ENCODE peak calls at places on chromosomes 3 and 15, in six cellular contexts. Z is fibroblast of pulmonary artery, X is fibroblast of the aortic adventitia, Q is lower leg skin, U is tibial artery, B is HL-60. J is an unnamed sample.

GRCh38 chr3:51400169-51400568 is 9.1 kb downstream of the RBM15B start:
- DNase-seq in Q (peak; percentile 68), Z (no peak), U (no peak), B (peak; percentile 47), X (no peak), J (no peak)

GRCh38 chr3:72944696-72945095 is 51.9 kb upstream of the PPP4R2 start:
- DNase-seq in Z (no peak), B (peak; percentile 16), U (no peak), X (no peak), Q (peak; percentile 26), J (no peak)

GRCh38 chr3:153599685-153600084 is 437.7 kb downstream of the RAP2B start:
- DNase-seq in Q (no peak), Z (peak; percentile 88), U (no peak), B (no peak), X (peak; percentile 92), J (no peak)

GRCh38 chr3:196968233-196969000 is at the start of gene PIGZ:
- DNase-seq in B (peak; percentile 35), X (peak; percentile 22), Q (peak; percentile 85), U (no peak), Z (peak; percentile 30), J (peak; percentile 77)

GRCh38 chr15:75202251-75203016 is 752 bp downstream of the C15orf39 start:
- DNase-seq in U (peak; percentile 94), Z (peak; percentile 76), X (peak; percentile 73), Q (peak; percentile 96), B (peak; percentile 80), J (peak; percentile 89)

GRCh38 chr3:30308131-30308530 is 298.3 kb upstream of the TGFBR2 start:
- DNase-seq in Q (no peak), Z (peak; percentile 58), X (peak; percentile 75), B (no peak), U (no peak), J (no peak)

GRCh38 chr3:152256829-152257228 is 11.9 kb upstream of the MBNL1 start:
- DNase-seq in B (no peak), Q (no peak), U (no peak), Z (no peak), X (no peak), J (no peak)

GRCh38 chr3:125123906-125124305 is 68.1 kb upstream of the HEG1 start:
- DNase-seq in U (no peak), Z (peak; percentile 89), X (peak; percentile 95), B (no peak), Q (no peak), J (no peak)

GRCh38 chr3:64190517-64191515 is 34.5 kb downstream of the PRICKLE2 start:
- DNase-seq in X (peak; percentile 95), Z (peak; percentile 95), Q (no peak), U (no peak), B (no peak), J (peak; percentile 1)

GRCh38 chr15:63973212-63974009 is 72.9 kb downstream of the DAPK2 start:
- DNase-seq in Q (peak; percentile 75), X (peak; percentile 35), Z (peak; percentile 29), U (no peak), B (no peak), J (no peak)

GRCh38 chr15:50377867-50378751 is 23.1 kb upstream of the GABPB1 start:
- DNase-seq in Z (peak; percentile 47), X (no peak), Q (no peak), U (no peak), B (peak; percentile 39), J (peak; percentile 25)

GRCh38 chr15:78257681-78258080 is 6.7 kb upstream of the DNAJA4 start:
- DNase-seq in B (no peak), Z (no peak), X (no peak), U (no peak), Q (no peak), J (no peak)

GRCh38 chr3:23052230-23053019 is 150.7 kb upstream of the UBE2E2 start:
- DNase-seq in U (no peak), X (no peak), B (no peak), Z (no peak), Q (no peak), J (no peak)

GRCh38 chr3:128226794-128227399 is 73.6 kb downstream of the EEFSEC start:
- DNase-seq in Q (no peak), Z (peak; percentile 42), B (peak; percentile 10), U (no peak), X (peak; percentile 33), J (peak; percentile 50)

GRCh38 chr3:194582196-194582905 is 50.9 kb downstream of the TMEM44 start:
- DNase-seq in Z (no peak), X (no peak), U (no peak), Q (no peak), B (no peak), J (no peak)

GRCh38 chr3:195010551-195011100 is 260.3 kb downstream of the XXYLT1 start:
- DNase-seq in U (peak; percentile 35), B (no peak), Z (no peak), Q (peak; percentile 60), X (no peak), J (no peak)

GRCh38 chr3:78506581-78507195 is 1261.1 kb downstream of the ROBO1 start:
- DNase-seq in B (no peak), U (no peak), X (no peak), Z (peak; percentile 27), Q (no peak), J (no peak)

GRCh38 chr3:49804141-49805041 is 1.3 kb downstream of the INKA1 start:
- DNase-seq in B (peak; percentile 33), X (no peak), Q (no peak), Z (no peak), U (no peak), J (peak; percentile 63)

GRCh38 chr3:133211449-133211848 is 173.3 kb downstream of the TMEM108 start:
- DNase-seq in U (no peak), X (no peak), B (peak; percentile 50), Z (peak; percentile 17), Q (no peak), J (peak; percentile 86)

GRCh38 chr3:10479311-10479710 is 26.1 kb downstream of the ATP2B2 start:
- DNase-seq in Z (no peak), B (no peak), Q (no peak), U (no peak), X (no peak), J (no peak)

GRCh38 chr15:80154336-80154735 is 1.5 kb downstream of the FAH start:
- DNase-seq in X (no peak), B (no peak), U (no peak), Q (no peak), Z (peak; percentile 33), J (no peak)

GRCh38 chr15:60772395-60773120 is 293.6 kb upstream of the ICE2 start:
- DNase-seq in X (no peak), Z (no peak), U (no peak), Q (no peak), B (no peak), J (no peak)

GRCh38 chr3:156677120-156677479 is 2.7 kb downstream of the TIPARP start:
- DNase-seq in Z (no peak), B (no peak), X (no peak), Q (no peak), U (no peak), J (no peak)
- H3K4me3 ChIP-seq in Z (peak overlapping the region; percentile 87), B (peak overlapping the region; percentile 84), X (peak overlapping the region; percentile 85), Q (no peak overlapping the region), U (peak overlapping the region; percentile 95), J (peak overlapping the region; percentile 77)

GRCh38 chr15:101275018-101275417 is 2.3 kb downstream of the SELENOS start:
- DNase-seq in B (no peak), Q (no peak), X (no peak), U (no peak), Z (no peak), J (no peak)

GRCh38 chr15:101277943-101278564 is 769 bp upstream of the SELENOS start:
- DNase-seq in Z (no peak), X (no peak), B (no peak), Q (peak; percentile 46), U (no peak), J (no peak)

GRCh38 chr15:101273534-101273933 is 3.8 kb downstream of the SELENOS start:
- DNase-seq in B (no peak), Z (no peak), X (no peak), U (no peak), Q (no peak), J (no peak)

GRCh38 chr15:101277038-101277822 is at the start of gene SELENOS:
- DNase-seq in Q (peak; percentile 97), B (peak; percentile 78), U (peak; percentile 94), X (peak; percentile 86), Z (peak; percentile 92), J (peak; percentile 95)

GRCh38 chr15:101276501-101277037 is 716 bp downstream of the SELENOS start:
- DNase-seq in X (peak; percentile 51), B (peak; percentile 46), Z (peak; percentile 60), Q (peak; percentile 58), U (no peak), J (peak; percentile 67)
- TF ChIP-seq CTCF in X (peak; percentile 50), B (no peak), Z (peak; percentile 45), Q (no peak), U (peak; percentile 17), J (peak; percentile 20)

GRCh38 chr3:129276385-129276784 is 2.3 kb upstream of the HMCES start:
- DNase-seq in U (no peak), X (no peak), Z (no peak), B (no peak), Q (peak; percentile 36), J (no peak)
- H3K4me3 ChIP-seq in U (no peak overlapping the region), X (no peak overlapping the region), Z (no peak overlapping the region), B (no peak overlapping the region), Q (no peak overlapping the region), J (no peak overlapping the region)

DNA sequence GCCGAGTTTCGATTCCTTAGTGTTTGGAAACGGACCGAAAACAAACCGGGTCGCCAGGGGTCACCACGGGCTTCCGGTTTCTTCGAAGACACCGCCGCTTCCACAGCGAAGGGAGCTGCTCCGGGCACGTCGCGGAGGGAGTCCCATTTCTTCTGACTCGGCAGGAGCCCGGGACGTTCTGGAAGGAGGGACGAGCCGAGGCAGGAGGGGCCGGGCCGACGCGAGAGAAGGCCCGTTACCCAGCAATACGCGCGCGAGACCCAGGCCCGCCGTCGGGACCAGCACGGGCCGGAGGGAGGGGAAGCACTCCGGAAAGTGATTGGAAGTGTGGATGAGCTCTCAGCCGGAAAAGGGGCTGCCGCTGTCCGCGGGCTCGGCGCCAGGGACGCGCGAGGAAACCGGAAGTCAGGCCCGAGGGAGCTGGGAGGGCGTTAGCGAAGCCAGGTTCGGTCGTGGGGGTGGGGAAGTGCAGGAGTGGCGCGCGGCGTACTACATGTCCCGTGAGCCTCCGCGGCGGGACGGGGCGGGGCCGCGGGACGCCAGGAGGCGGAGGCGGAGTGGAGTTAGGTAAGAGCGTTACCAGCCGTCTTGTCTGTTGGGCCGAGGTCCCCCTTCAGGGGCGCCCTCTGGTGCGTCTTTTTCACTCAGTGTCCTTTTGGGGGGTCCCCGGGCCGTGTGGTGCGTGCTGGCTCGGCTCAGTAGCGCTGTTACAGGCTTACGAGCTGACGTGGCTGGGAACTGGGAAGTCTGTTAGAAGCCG is at the start of the genes AZI2 and ZCWPW2:
- DNase-seq in Q (peak; percentile 99), X (peak; percentile 94), U (peak; percentile 97), Z (peak; percentile 97), B (peak; percentile 93), J (peak; percentile 96)
- TF ChIP-seq CTCF in Q (no peak), X (no peak), U (peak; percentile 6), Z (peak; percentile 14), B (no peak), J (no peak)

GRCh38 chr15:38130739-38131498 is 121.7 kb upstream of the SPRED1 start:
- DNase-seq in Q (peak; percentile 96), U (peak; percentile 90), Z (peak; percentile 99), X (peak; percentile 99), B (peak; percentile 88), J (peak; percentile 92)
- H3K4me3 ChIP-seq in Q (no peak overlapping the region), U (no peak overlapping the region), Z (peak overlapping the region; percentile 45), X (peak overlapping the region; percentile 52), B (no peak overlapping the region), J (no peak overlapping the region)

J was measured in NB4.